ENCODE peak calls at places on chromosome 7, in nine cellular contexts. V is H7, I is GM12865, Y is AG09309, B is testis, Z is thoracic aorta, G is Panc1, D is GM12878, E is hepatocyte. R is an unnamed sample.

GRCh38 chr7:151615058-151615457 is 95.4 kb upstream of the RHEB start:
- DNase-seq in B (no peak), I (no peak), V (no peak), E (no peak), G (no peak), D (no peak), Y (no peak), Z (no peak), R (no peak)

GRCh38 chr7:121448429-121448828 is 52.3 kb upstream of the FAM3C start:
- DNase-seq in B (no peak), E (no peak), Y (no peak), D (no peak), V (no peak), Z (no peak), G (no peak), I (no peak), R (no peak)

GRCh38 chr7:13042605-13043236 is 355.3 kb downstream of the ARL4A start:
- DNase-seq in E (peak), V (no peak), Y (no peak), G (peak), B (no peak), D (no peak), I (no peak), Z (no peak), R (no peak)

GRCh38 chr7:1531979-1532455 is 1.5 kb downstream of the MAFK start:
- DNase-seq in D (no peak), G (no peak), Y (no peak), E (peak), V (no peak), B (no peak), Z (no peak), I (no peak), R (no peak)

GRCh38 chr7:30844483-30844874 is 67.2 kb upstream of the AQP1 start:
- DNase-seq in Y (no peak), D (no peak), Z (no peak), B (no peak), G (no peak), V (no peak), I (no peak), E (no peak), R (no peak)

GRCh38 chr7:143362126-143362961 is at the start of gene FAM131B:
- DNase-seq in G (no peak), E (no peak), Y (no peak), V (peak), B (no peak), I (no peak), Z (no peak), D (no peak), R (peak)

GRCh38 chr7:19747740-19748339 is 25.6 kb downstream of the TMEM196 start:
- DNase-seq in Z (no peak), E (peak), G (peak), V (peak), I (peak), Y (peak), D (no peak), B (no peak), R (no peak)

GRCh38 chr7:134502463-134502862 is 24.9 kb upstream of the AKR1B10 start:
- DNase-seq in I (no peak), D (no peak), Y (peak), G (no peak), B (peak), Z (no peak), E (no peak), V (no peak), R (no peak)

GRCh38 chr7:158268851-158269535 is 318.6 kb downstream of the PTPRN2 start:
- DNase-seq in D (no peak), I (no peak), V (peak), Z (no peak), Y (no peak), G (no peak), B (no peak), E (no peak), R (no peak)

GRCh38 chr7:101163281-101164070 is 1.9 kb downstream of the VGF start:
- DNase-seq in G (no peak), Y (no peak), I (peak), D (no peak), V (peak), Z (no peak), E (no peak), B (peak), R (peak)

GRCh38 chr7:39838326-39838725 is 111.7 kb upstream of the CDK13 start:
- DNase-seq in G (no peak), Z (no peak), D (no peak), B (no peak), Y (no peak), V (no peak), E (no peak), I (peak), R (no peak)

GRCh38 chr7:55545496-55545895 is 26.8 kb downstream of the VOPP1 start:
- DNase-seq in E (no peak), D (no peak), I (no peak), B (no peak), Z (no peak), G (no peak), Y (no peak), V (no peak), R (peak)

GRCh38 chr7:74479066-74479781 is 25.5 kb downstream of the GTF2IRD1 start:
- DNase-seq in V (peak), D (no peak), B (peak), Z (no peak), Y (no peak), E (no peak), G (no peak), I (no peak), R (no peak)

GRCh38 chr7:34361663-34362250 is 296.3 kb upstream of the NPSR1 start:
- DNase-seq in Z (no peak), Y (no peak), I (no peak), E (no peak), V (no peak), G (no peak), B (no peak), D (no peak), R (no peak)

GRCh38 chr7:46747222-46747621 is 826.1 kb upstream of the IGFBP3 start:
- DNase-seq in V (no peak), G (no peak), E (no peak), Y (no peak), D (no peak), Z (no peak), B (no peak), I (peak), R (no peak)

GRCh38 chr7:46143949-46144917 is 223.2 kb upstream of the IGFBP3 start:
- DNase-seq in Z (no peak), Y (no peak), I (peak), E (no peak), V (no peak), G (no peak), B (no peak), D (no peak), R (no peak)

GRCh38 chr7:98178321-98178720 is 32.9 kb upstream of the BHLHA15 start:
- DNase-seq in D (no peak), Y (no peak), I (no peak), E (no peak), G (no peak), V (no peak), B (no peak), Z (no peak), R (no peak)

GRCh38 chr7:102140952-102141370 is 145.7 kb upstream of the SH2B2 start:
- DNase-seq in Z (no peak), G (no peak), I (peak), V (no peak), E (no peak), Y (no peak), D (peak), B (no peak), R (no peak)

GRCh38 chr7:28858206-28858605 is 99.9 kb downstream of the TRIL start:
- DNase-seq in V (no peak), Y (peak), B (no peak), I (no peak), E (no peak), G (no peak), D (no peak), Z (no peak), R (no peak)

GRCh38 chr7:83807770-83808169 is 158.8 kb upstream of the SEMA3E start:
- DNase-seq in D (no peak), Y (no peak), I (no peak), E (no peak), V (no peak), B (no peak), Z (no peak), G (no peak), R (no peak)

GRCh38 chr7:46286346-46286745 is 365.3 kb upstream of the IGFBP3 start:
- DNase-seq in V (no peak), B (no peak), G (peak), E (no peak), I (no peak), Z (no peak), Y (no peak), D (no peak), R (no peak)

GRCh38 chr7:155490697-155491628 is 33.0 kb downstream of the EN2 start:
- DNase-seq in G (no peak), E (no peak), Z (no peak), V (peak), B (peak), I (peak), Y (no peak), D (no peak), R (peak)

GRCh38 chr7:155491812-155492211 is 33.9 kb downstream of the EN2 start:
- DNase-seq in E (no peak), D (no peak), V (peak), Y (no peak), I (no peak), B (no peak), G (no peak), Z (no peak), R (no peak)

GRCh38 chr7:155488483-155489127 is 30.7 kb downstream of the EN2 start:
- DNase-seq in E (no peak), D (no peak), Z (no peak), V (no peak), G (no peak), Y (no peak), B (no peak), I (no peak), R (no peak)

GRCh38 chr7:155489158-155489840 is 31.4 kb downstream of the EN2 start:
- DNase-seq in E (no peak), B (no peak), G (no peak), Y (no peak), V (no peak), Z (no peak), I (no peak), D (no peak), R (no peak)

GRCh38 chr7:155489862-155490696 is 32.1 kb downstream of the EN2 start:
- DNase-seq in D (no peak), E (no peak), I (no peak), G (no peak), B (peak), Z (no peak), Y (no peak), V (peak), R (peak)
- H3K4me3 ChIP-seq in D (peak), E (no peak), I (peak), G (no peak), B (peak), Z (peak), Y (peak), V (peak), R (no peak)

GRCh38 chr7:38179719-38180333 is 1.8 kb downstream of the STARD3NL start:
- DNase-seq in D (no peak), Z (no peak), E (no peak), G (no peak), B (no peak), Y (no peak), I (no peak), V (no peak), R (no peak)
- H3K4me3 ChIP-seq in D (peak), Z (peak), E (no peak), G (peak), B (no peak), Y (no peak), I (peak), V (no peak), R (peak)

DNA sequence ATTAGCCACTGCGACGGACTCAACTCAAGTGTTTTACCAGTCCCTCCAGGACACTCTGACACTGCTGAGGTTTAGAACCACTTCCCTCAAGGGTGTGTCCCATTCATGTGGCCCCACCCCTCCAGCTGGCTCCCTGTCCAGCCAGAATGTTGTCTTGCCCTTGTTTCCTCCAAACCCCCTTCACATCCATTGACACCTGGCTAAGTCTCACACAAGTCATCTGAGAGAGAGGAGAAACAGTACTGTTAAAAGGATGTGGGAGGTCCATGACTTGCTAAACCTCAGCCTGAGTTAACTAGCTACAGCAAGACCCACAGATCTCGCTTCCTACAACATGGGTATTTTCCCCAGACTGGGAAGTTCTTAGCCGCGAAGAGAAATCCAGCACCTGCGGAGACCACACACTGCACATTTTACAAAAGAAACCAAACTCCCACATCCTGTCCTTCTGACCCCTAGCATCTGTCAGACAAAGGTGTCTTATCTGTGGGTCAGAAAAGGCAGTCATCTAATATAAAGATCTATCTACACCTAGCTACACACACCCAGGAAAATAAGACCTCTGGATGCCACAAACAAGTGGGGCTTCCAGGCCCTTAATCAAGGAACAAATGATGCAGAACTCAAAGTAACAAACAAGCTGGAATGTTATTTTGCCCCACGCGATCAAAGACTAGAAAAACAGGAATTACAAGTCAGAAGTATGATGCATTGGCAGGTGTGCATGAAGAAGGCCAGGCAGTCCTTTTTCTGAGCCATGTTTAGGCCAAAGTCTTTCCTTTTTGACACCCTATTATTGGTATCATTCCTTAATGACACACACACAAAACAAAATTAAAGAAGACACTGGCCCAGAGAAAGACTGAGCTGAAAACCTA is 13.9 kb downstream of the OSBPL3 start:
- DNase-seq in E (peak), I (peak), Z (no peak), G (no peak), D (peak), V (no peak), B (no peak), Y (no peak), R (peak)
- H3K4me3 ChIP-seq in E (no peak), I (peak), Z (no peak), G (no peak), D (peak), V (no peak), B (no peak), Y (no peak), R (no peak)

GRCh38 chr7:137984181-137985041 is 17.5 kb downstream of the CREB3L2 start:
- DNase-seq in Y (no peak), G (no peak), Z (no peak), V (no peak), E (no peak), B (no peak), D (no peak), I (no peak), R (no peak)

GRCh38 chr7:137981668-137982067 is 20.2 kb downstream of the CREB3L2 start:
- DNase-seq in I (peak), G (no peak), Y (no peak), B (no peak), E (no peak), Z (no peak), D (peak), V (no peak), R (no peak)

GRCh38 chr7:137981175-137981574 is 20.7 kb downstream of the CREB3L2 start:
- DNase-seq in V (no peak), D (no peak), Y (no peak), E (no peak), Z (no peak), I (no peak), B (no peak), G (no peak), R (no peak)

GRCh38 chr7:137985253-137985896 is 16.5 kb downstream of the CREB3L2 start:
- DNase-seq in I (peak), V (no peak), D (peak), B (no peak), Y (no peak), Z (no peak), E (no peak), G (no peak), R (no peak)

GRCh38 chr7:137983308-137984008 is 18.4 kb downstream of the CREB3L2 start:
- DNase-seq in V (no peak), Y (no peak), E (peak), I (no peak), Z (no peak), G (no peak), D (no peak), B (peak), R (no peak)
- H3K4me3 ChIP-seq in V (no peak), Y (no peak), E (no peak), I (no peak), Z (peak), G (no peak), D (peak), B (no peak), R (no peak)

R was measured in endodermal cell.